ENCODE peak calls at places on chromosomes 6 and 20, in eight cellular contexts. O, P, L, C, Z, M, U and V are unnamed samples.

GRCh38 chr6:132648356-132648755 is 10.6 kb downstream of the TAAR1 start:
- DNase-seq in O (peak), P (peak), L (peak), C (no peak), Z (peak), M (peak), U (no peak), V (no peak)

GRCh38 chr20:62389601-62390087 is 2.7 kb downstream of the RPS21 start:
- DNase-seq in O (no peak), P (no peak), L (no peak), C (no peak), Z (no peak), M (no peak), U (no peak), V (no peak)

GRCh38 chr6:130900913-130901312 is 73.7 kb downstream of the SMLR1 start:
- DNase-seq in O (peak), P (peak), L (peak), C (no peak), Z (peak), M (no peak), U (no peak), V (no peak)

GRCh38 chr6:47335456-47335855 is 25.8 kb upstream of the TNFRSF21 start:
- DNase-seq in O (no peak), P (no peak), L (no peak), C (no peak), Z (no peak), M (no peak), U (no peak), V (no peak)

GRCh38 chr6:109290143-109290931 is 91.9 kb downstream of the CD164 start:
- DNase-seq in O (no peak), P (no peak), L (no peak), C (no peak), Z (no peak), M (no peak), U (no peak), V (no peak)

GRCh38 chr6:4017847-4018193 is 61.1 kb downstream of the FAM217A start:
- DNase-seq in O (no peak), P (peak), L (peak), C (no peak), Z (no peak), M (peak), U (no peak), V (no peak)

GRCh38 chr6:62746161-62746560 is 460.1 kb upstream of the KHDRBS2 start:
- DNase-seq in O (no peak), P (no peak), L (no peak), C (no peak), Z (no peak), M (no peak), U (no peak), V (no peak)

GRCh38 chr6:52731719-52732118 is 31.6 kb downstream of the GSTA2 start:
- DNase-seq in O (no peak), P (no peak), L (no peak), C (no peak), Z (peak), M (peak), U (no peak), V (no peak)

GRCh38 chr20:32583581-32584045 is 1.5 kb downstream of the NOL4L start:
- DNase-seq in O (no peak), P (no peak), L (no peak), C (peak), Z (no peak), M (no peak), U (peak), V (no peak)

GRCh38 chr6:3765415-3765814 is 13.9 kb upstream of the PXDC1 start:
- DNase-seq in O (no peak), P (no peak), L (no peak), C (no peak), Z (no peak), M (no peak), U (no peak), V (no peak)

GRCh38 chr6:128117916-128118315 is 217.1 kb upstream of the THEMIS start:
- DNase-seq in O (no peak), P (no peak), L (peak), C (no peak), Z (no peak), M (no peak), U (no peak), V (no peak)

GRCh38 chr20:4060054-4060795 is 44.9 kb upstream of the RNF24 start:
- DNase-seq in O (no peak), P (no peak), L (no peak), C (no peak), Z (no peak), M (no peak), U (no peak), V (no peak)

GRCh38 chr6:158799051-158799792 is 19.9 kb downstream of the EZR start:
- DNase-seq in O (no peak), P (peak), L (peak), C (no peak), Z (peak), M (peak), U (no peak), V (no peak)

GRCh38 chr6:113629940-113630339 is 227.2 kb upstream of the MARCKS start:
- DNase-seq in O (no peak), P (no peak), L (no peak), C (no peak), Z (no peak), M (no peak), U (no peak), V (no peak)

GRCh38 chr6:20350215-20350614 is 51.5 kb upstream of the E2F3 start:
- DNase-seq in O (peak), P (no peak), L (no peak), C (no peak), Z (peak), M (no peak), U (no peak), V (no peak)

GRCh38 chr20:32158351-32158750 is 48.8 kb downstream of the TM9SF4 start:
- DNase-seq in O (no peak), P (no peak), L (no peak), C (no peak), Z (no peak), M (no peak), U (no peak), V (no peak)

GRCh38 chr20:25246182-25246943 is 1.5 kb upstream of the PYGB start:
- DNase-seq in O (no peak), P (no peak), L (peak), C (no peak), Z (no peak), M (no peak), U (no peak), V (no peak)

GRCh38 chr6:153167026-153167891 is 36.2 kb upstream of the RGS17 start:
- DNase-seq in O (peak), P (peak), L (peak), C (no peak), Z (peak), M (peak), U (no peak), V (no peak)